ENCODE peak calls at places on chromosomes 7 and 10, in five cellular contexts. N is CD8-positive, alpha-beta T cell; C is tibial nerve; R is bronchial epithelial cell; K is fibroblast of lung. P is an unnamed sample.

GRCh38 chr10:91210435-91210834 is 10.0 kb upstream of the PCGF5 start:
- DNase-seq in N (peak), C (no peak), R (no peak), K (no peak), P (no peak)

GRCh38 chr7:28405662-28406061 is 6.7 kb upstream of the CREB5 start:
- DNase-seq in N (no peak), C (no peak), R (peak), K (peak), P (peak)

GRCh38 chr10:122864901-122865300 is 14.5 kb downstream of the FAM24B start:
- DNase-seq in N (no peak), C (no peak), R (peak), K (peak), P (peak)

GRCh38 chr10:11586170-11586569 is 25.3 kb downstream of the USP6NL start:
- DNase-seq in N (no peak), C (no peak), R (peak), K (peak), P (peak)

GRCh38 chr10:102631525-102632393 is 12.5 kb upstream of the TRIM8 start:
- DNase-seq in N (no peak), C (no peak), R (no peak), K (no peak), P (no peak)

GRCh38 chr7:43295429-43295828 is 183.0 kb downstream of the HECW1 start:
- DNase-seq in N (no peak), C (no peak), R (no peak), K (no peak), P (no peak)

GRCh38 chr10:96255569-96256335 is 15.6 kb downstream of the BLNK start:
- DNase-seq in N (no peak), C (no peak), R (no peak), K (no peak), P (no peak)

GRCh38 chr7:23333671-23334246 is 34.6 kb downstream of the MALSU1 start:
- DNase-seq in N (no peak), C (no peak), R (peak), K (peak), P (peak)

DNA sequence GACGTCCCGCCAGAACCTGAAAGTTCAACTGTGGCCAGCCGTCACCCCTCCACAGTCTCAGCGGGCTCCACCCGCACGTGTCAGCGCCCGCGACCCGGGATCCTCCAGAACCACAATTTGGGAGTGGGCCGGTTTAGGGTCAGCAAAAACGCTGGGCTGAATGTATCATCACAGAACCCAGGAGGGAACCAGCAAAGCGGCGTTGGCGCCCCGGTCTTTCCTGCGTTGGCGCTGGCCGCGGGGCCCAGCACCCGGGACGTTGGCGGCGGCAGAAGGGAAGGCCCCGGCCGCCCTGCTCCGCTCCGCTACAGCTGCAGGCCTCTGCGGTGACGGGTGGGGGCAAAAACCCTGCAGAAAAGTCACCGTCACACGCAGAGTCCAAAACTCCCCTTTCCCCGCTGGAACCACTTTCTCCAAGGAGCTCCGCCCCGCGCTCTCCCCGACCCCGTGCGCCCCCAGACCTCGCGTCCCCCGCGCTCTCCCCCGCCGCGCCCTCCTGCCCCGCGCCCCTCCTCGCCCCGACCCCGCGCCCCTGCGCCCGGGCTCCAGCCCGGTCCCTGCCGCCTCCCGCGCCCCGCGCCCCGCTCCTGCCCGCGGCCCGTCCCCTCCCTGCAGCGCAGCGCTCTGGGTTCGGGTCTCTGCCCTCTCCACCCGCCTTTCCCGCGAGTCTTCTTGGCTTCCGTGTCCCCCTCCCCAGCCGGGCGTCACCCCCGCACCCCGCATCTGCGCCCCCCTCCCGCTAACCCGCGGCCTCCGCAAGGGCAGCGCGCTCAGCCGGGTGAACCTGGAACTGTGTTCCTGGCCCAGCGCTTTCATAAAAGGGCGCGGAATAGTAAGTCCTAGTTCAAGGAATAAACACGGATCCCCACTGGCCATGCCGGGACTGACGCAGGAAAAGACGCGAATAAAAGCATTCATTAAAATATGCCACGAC is 24.0 kb upstream of the RNF32 start:
- DNase-seq in N (no peak), C (no peak), R (no peak), K (peak), P (no peak)
- TF ChIP-seq CTCF in N (no peak), C (no peak), R (no peak), K (no peak), P (no peak)

GRCh38 chr7:29987083-29987482 is 2.5 kb downstream of the SCRN1 start:
- DNase-seq in N (no peak), C (no peak), R (peak), K (peak), P (peak)

GRCh38 chr7:29988391-29989256 is 977 bp downstream of the SCRN1 start:
- DNase-seq in N (peak), C (peak), R (peak), K (peak), P (peak)

GRCh38 chr7:29990931-29991330 is 1.3 kb upstream of the SCRN1 start:
- DNase-seq in N (no peak), C (no peak), R (no peak), K (no peak), P (no peak)

GRCh38 chr7:29989257-29989995 is at the start of gene SCRN1:
- DNase-seq in N (peak), C (peak), R (no peak), K (peak), P (peak)

GRCh38 chr7:29987821-29988317 is 1.7 kb downstream of the SCRN1 start:
- DNase-seq in N (no peak), C (no peak), R (peak), K (peak), P (peak)
- H3K4me3 ChIP-seq in N (no peak), C (peak), R (no peak), K (peak), P (peak)

GRCh38 chr7:101126651-101127459 is at the start of gene SERPINE1:
- DNase-seq in N (peak), C (peak), R (peak), K (peak), P (peak)
- TF ChIP-seq CTCF in N (no peak), C (peak), R (no peak), K (peak), P (peak)

DNA sequence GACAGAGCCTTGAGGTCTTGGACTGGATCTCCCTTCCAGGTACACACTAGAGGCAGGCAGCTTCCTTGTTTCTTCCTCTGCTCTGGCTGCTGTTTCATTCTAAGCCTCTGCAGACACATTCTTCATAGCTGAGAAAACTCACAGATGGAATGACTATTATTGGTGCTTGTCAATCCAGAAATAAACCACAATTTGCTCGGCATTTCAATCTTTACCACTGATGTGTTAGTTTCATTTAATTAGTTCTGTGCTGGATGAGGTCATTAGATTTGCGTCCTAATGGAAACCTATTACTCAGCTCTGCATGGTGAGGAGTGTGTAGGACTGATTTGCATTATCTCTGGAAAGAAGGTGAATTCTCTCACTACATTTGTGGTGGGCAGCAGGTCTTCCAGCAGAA is 392.5 kb downstream of the NRG3 start:
- DNase-seq in N (no peak), C (no peak), R (no peak), K (no peak), P (no peak)
- H3K4me3 ChIP-seq in N (no peak), C (no peak), R (no peak), K (no peak), P (no peak)

DNA sequence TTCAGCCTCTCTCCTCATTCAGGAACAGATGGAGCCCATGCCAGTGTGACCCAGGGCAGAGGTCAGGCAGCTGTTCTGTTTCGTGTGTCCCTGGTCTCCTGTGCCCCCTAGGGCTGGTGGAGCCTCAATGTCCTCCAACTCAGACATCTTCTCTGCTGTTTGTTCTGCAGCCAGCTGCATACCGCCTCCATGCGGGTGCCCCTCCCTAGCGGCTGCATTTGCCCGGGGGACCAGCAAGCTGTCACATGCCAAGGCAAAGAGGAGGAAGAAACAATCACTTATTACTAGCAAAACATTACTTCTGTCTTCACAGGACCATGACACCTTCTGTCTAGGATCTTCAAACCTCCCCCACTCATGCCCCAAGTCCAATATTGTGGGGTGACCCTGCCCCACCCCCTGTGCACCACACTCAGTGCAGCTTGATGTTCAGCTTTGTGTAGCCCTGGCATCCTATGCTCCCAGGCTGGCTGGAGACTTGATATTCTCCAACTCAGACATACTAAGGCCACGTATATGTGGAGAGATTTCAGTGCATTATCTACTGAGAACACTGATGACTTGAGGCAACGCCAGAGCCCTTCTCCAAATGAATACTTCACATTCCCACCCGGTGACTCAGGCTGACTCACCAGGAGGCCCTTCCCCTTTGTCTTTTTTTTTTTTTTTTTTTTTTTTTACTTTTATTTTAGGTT is 188.9 kb downstream of the SKIDA1 start:
- DNase-seq in N (no peak), C (no peak), R (peak), K (peak), P (peak)
- TF ChIP-seq CTCF in N (no peak), C (no peak), R (peak), K (no peak), P (no peak)

GRCh38 chr7:137992738-137993394 is 9.0 kb downstream of the CREB3L2 start:
- DNase-seq in N (no peak), C (peak), R (peak), K (peak), P (peak)
- H3K4me3 ChIP-seq in N (no peak), C (no peak), R (no peak), K (peak), P (peak)

GRCh38 chr7:98240961-98241673 is 10.9 kb downstream of the TECPR1 start:
- DNase-seq in N (peak), C (no peak), R (peak), K (peak), P (peak)
- TF ChIP-seq CTCF in N (no peak), C (peak), R (peak), K (peak), P (peak)

GRCh38 chr10:103678104-103678526 is 177.3 kb downstream of the SH3PXD2A start:
- DNase-seq in N (peak), C (peak), R (peak), K (peak), P (peak)
- H3K4me3 ChIP-seq in N (peak), C (peak), R (no peak), K (peak), P (peak)

DNA sequence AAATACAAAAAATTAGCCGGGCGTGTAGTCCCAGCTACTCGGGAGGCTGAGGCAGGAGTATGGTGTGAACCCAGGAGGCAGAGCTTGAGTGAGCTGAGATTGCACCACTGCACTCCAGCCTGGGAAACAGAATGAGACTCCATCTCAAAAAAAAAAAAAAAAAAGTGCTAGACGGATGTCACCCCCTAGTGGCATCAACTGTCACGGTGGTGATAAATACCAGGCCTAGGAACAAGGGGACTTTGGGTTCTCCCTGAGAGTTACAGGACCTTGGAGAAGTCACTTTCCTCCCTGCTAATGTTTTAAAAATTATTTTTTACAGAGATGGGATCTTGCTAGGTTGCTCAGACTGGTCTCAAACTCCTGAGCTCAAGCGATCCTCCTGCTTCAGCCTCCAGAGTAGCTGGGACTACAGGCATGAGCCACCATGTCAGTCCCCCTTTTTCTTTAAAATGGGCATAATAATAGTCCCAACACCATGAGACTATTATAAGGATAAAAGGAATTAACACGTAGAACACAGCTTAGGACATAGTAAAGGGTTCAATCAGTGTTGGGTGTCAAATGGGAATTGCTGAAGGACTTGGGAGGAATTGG is 2.6 kb upstream of the TMEM130 start:
- DNase-seq in N (no peak), C (no peak), R (no peak), K (peak), P (no peak)
- TF ChIP-seq CTCF in N (no peak), C (no peak), R (peak), K (peak), P (peak)

GRCh38 chr7:111727905-111728634 is 165.8 kb upstream of the IMMP2L start:
- DNase-seq in N (no peak), C (no peak), R (no peak), K (no peak), P (no peak)
- H3K4me3 ChIP-seq in N (no peak), C (no peak), R (no peak), K (no peak), P (no peak)